ENCODE peak calls at places on chromosome 15, in eight cellular contexts. J is CD14-positive monocyte, V is HCT116, R is Peyer's patch, X is lower leg skin, O is heart right ventricle, A is pancreas, S is RWPE1. H is an unnamed sample.
A peak's percentile ranks its signal among the peaks of the same experiment; 100 is the strongest.

GRCh38 chr15:96300808-96301207 is 29.7 kb upstream of the NR2F2 start:
- DNase-seq in J (no peak), R (no peak), X (no peak), A (no peak), O (no peak), V (no peak), S (no peak), H (no peak)

GRCh38 chr15:82663186-82663600 is 16.0 kb upstream of the CPEB1 start:
- DNase-seq in J (no peak), R (no peak), V (no peak), X (no peak), A (peak; percentile 77), O (peak; percentile 40), S (peak; percentile 68), H (no peak)

GRCh38 chr15:42576040-42576594 is 711 bp downstream of the STARD9 start:
- DNase-seq in A (no peak), O (no peak), S (no peak), V (no peak), J (no peak), R (no peak), X (no peak), H (no peak)

GRCh38 chr15:41806291-41807181 is 21.4 kb upstream of the JMJD7 start:
- DNase-seq in X (no peak), O (no peak), J (no peak), R (no peak), V (peak; percentile 24), S (peak; percentile 98), A (peak; percentile 54), H (no peak)

GRCh38 chr15:68789921-68790575 is 30.6 kb downstream of the ANP32A start:
- DNase-seq in V (no peak), O (peak; percentile 18), S (no peak), R (no peak), J (no peak), A (no peak), X (no peak), H (no peak)

GRCh38 chr15:89090791-89091666 is 2.8 kb downstream of the ABHD2 start:
- DNase-seq in J (peak; percentile 86), O (peak; percentile 67), S (peak; percentile 66), V (no peak), R (peak; percentile 74), A (no peak), X (peak; percentile 77), H (no peak)

GRCh38 chr15:31200735-31201151 is 99.2 kb upstream of the TRPM1 start:
- DNase-seq in S (no peak), J (peak; percentile 71), A (no peak), R (peak; percentile 34), X (peak; percentile 62), O (peak; percentile 75), V (no peak), H (no peak)

GRCh38 chr15:70826634-70827033 is 27.3 kb downstream of the LARP6 start:
- DNase-seq in X (peak; percentile 86), A (no peak), R (no peak), O (no peak), J (peak; percentile 61), V (peak; percentile 29), S (peak; percentile 70), H (peak; percentile 85)

GRCh38 chr15:80609512-80609946 is 85.6 kb upstream of the ABHD17C start:
- DNase-seq in V (no peak), R (no peak), O (no peak), S (peak; percentile 49), J (no peak), A (no peak), X (no peak), H (peak; percentile 56)

GRCh38 chr15:60343221-60343970 is 54.4 kb downstream of the ANXA2 start:
- DNase-seq in O (no peak), V (no peak), X (no peak), A (no peak), S (no peak), R (no peak), J (no peak), H (no peak)

GRCh38 chr15:65660927-65661326 is 39.2 kb downstream of the SLC24A1 start:
- DNase-seq in X (no peak), O (no peak), R (no peak), A (no peak), S (no peak), J (no peak), V (no peak), H (no peak)

GRCh38 chr15:91625506-91625905 is 228.0 kb upstream of the SLCO3A1 start:
- DNase-seq in S (peak; percentile 16), J (no peak), V (no peak), R (no peak), X (no peak), O (no peak), A (no peak), H (no peak)

GRCh38 chr15:68224546-68225250 is 4.8 kb downstream of the CLN6 start:
- DNase-seq in R (peak; percentile 20), S (no peak), V (no peak), X (no peak), J (no peak), O (no peak), A (no peak), H (peak; percentile 15)

GRCh38 chr15:97077930-97078329 is 747.4 kb downstream of the NR2F2 start:
- DNase-seq in J (no peak), X (no peak), V (no peak), S (no peak), O (no peak), R (no peak), A (no peak), H (no peak)

GRCh38 chr15:57327985-57328471 is 48.3 kb upstream of the CGNL1 start:
- DNase-seq in J (no peak), S (no peak), O (no peak), R (no peak), X (peak; percentile 56), A (no peak), V (no peak), H (no peak)

GRCh38 chr15:64426845-64427465 is 33.4 kb upstream of the ZNF609 start:
- DNase-seq in R (no peak), V (peak; percentile 15), O (no peak), X (no peak), A (no peak), J (no peak), S (no peak), H (no peak)
- TF ChIP-seq CTCF in R (peak; percentile 22), V (peak; percentile 38), O (no peak), X (no peak), A (no peak), J (no peak), S (peak; percentile 41), H (peak; percentile 52)

GRCh38 chr15:55318588-55319494 is at the start of the genes PIGB and PIGBOS1:
- DNase-seq in X (peak; percentile 80), V (peak; percentile 79), O (peak; percentile 80), S (peak; percentile 80), A (peak; percentile 93), R (peak; percentile 82), J (peak; percentile 81), H (peak; percentile 92)
- TF ChIP-seq CTCF in X (no peak), V (no peak), O (no peak), S (no peak), A (no peak), R (no peak), J (peak; percentile 9), H (no peak)

GRCh38 chr15:101694261-101694660 is 30.0 kb downstream of the TARS3 start:
- DNase-seq in A (no peak), V (no peak), O (no peak), R (no peak), X (no peak), J (no peak), S (no peak), H (no peak)
- TF ChIP-seq CTCF in A (no peak), V (peak; percentile 11), O (no peak), R (no peak), X (no peak), J (no peak), S (no peak), H (no peak)

GRCh38 chr15:99343836-99344551 is 92.7 kb downstream of the LRRC28 start:
- DNase-seq in A (no peak), J (no peak), S (no peak), X (no peak), R (peak; percentile 38), V (no peak), O (peak; percentile 48), H (no peak)
- TF ChIP-seq CTCF in A (no peak), J (no peak), S (no peak), X (no peak), R (peak; percentile 36), V (peak; percentile 52), O (peak; percentile 55), H (peak; percentile 36)

GRCh38 chr15:53611145-53611920 is 148.1 kb downstream of the WDR72 start:
- DNase-seq in J (no peak), R (no peak), X (no peak), V (no peak), O (no peak), A (no peak), S (no peak), H (no peak)
- TF ChIP-seq CTCF in J (no peak), R (no peak), X (no peak), V (no peak), O (no peak), A (no peak), S (no peak), H (peak; percentile 26)

DNA sequence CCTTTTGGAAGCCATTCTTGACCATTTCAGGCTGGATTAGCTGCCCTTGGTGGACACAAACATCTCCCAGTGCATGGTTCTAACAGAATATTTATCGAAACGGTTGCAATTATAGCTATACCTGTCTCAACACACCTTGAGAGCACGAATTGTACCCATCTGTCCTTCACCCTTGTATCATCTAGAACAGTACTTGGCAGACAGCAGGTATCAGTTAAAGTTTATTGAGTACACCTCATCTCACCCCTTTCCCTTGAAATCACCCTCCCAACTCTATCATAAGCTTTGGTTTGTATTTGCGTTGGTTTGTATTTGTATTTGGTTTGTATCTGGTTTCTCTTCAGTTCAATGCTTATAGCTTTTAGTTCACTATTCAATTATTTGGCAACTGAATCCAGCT is 12.4 kb downstream of the TSPAN3 start:
- DNase-seq in V (no peak), X (no peak), S (no peak), R (no peak), O (no peak), J (no peak), A (no peak), H (no peak)
- TF ChIP-seq CTCF in V (no peak), X (no peak), S (no peak), R (no peak), O (no peak), J (no peak), A (no peak), H (no peak)

DNA sequence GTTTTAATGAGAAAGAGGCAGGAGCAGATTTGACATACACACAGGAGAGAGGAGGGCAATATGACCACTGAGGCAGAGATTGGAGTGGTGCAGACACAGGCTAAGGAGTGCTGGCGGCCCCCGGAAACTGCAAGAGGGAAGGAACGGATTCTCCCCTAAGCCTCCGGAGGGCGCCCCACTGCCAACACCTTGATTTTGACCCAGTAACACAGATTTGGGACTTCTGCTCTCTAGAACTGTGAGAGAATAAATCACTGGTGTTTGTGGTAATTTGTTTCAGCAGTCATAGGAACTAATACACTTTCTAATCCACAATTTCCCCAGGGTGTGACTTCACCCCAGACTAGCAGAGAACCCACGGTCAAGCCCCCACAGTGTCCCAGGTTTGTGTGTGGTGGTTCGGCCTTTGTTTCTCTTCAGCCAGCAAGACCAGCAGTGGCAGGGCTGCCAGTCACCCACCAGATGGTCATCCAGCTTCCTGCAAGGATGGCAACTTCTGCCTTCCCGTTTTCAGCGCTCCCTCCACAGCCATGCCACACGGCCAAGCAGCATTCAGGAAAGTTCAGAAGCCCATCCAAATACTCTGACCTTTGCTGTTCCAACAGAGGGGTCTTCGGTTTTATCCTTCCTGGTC is 23.6 kb upstream of the TSPAN3 start:
- DNase-seq in A (no peak), V (no peak), R (no peak), X (no peak), S (no peak), J (no peak), O (no peak), H (peak; percentile 60)
- TF ChIP-seq CTCF in A (no peak), V (peak; percentile 74), R (no peak), X (no peak), S (no peak), J (no peak), O (no peak), H (peak; percentile 28)

H was measured in osteocyte.